ENCODE peak calls at places on chromosomes 1 and 21, in five cellular contexts. Q is hepatocyte, G is Peyer's patch, X is Panc1, W is ovary. Z is an unnamed sample. For H3K27me3, the result is how much of the 10 kb centered on the place peaks cover.

GRCh38 chr1:21620461-21620860 is 48.7 kb downstream of the RAP1GAP start:
- DNase-seq in Q (peak), G (no peak), X (no peak), W (peak), Z (no peak)

GRCh38 chr1:44783697-44784093 is 4.3 kb downstream of the BEST4 start:
- DNase-seq in Q (no peak), G (no peak), X (no peak), W (no peak), Z (no peak)

GRCh38 chr1:20484526-20485462 is 1.2 kb downstream of the CAMK2N1 start:
- DNase-seq in Q (peak), G (no peak), X (no peak), W (peak), Z (peak)

GRCh38 chr1:151822404-151822803 is 9.2 kb downstream of the RORC start:
- DNase-seq in Q (no peak), G (no peak), X (no peak), W (no peak), Z (no peak)

GRCh38 chr1:226717256-226717909 is 21.7 kb downstream of the ITPKB start:
- DNase-seq in Q (no peak), G (peak), X (peak), W (no peak), Z (no peak)

GRCh38 chr1:119260504-119260903 is 108.1 kb upstream of the HAO2 start:
- DNase-seq in Q (no peak), G (no peak), X (no peak), W (no peak), Z (no peak)

GRCh38 chr1:2046225-2046917 is 3.8 kb upstream of the PRKCZ start:
- DNase-seq in Q (peak), G (peak), X (no peak), W (no peak), Z (peak)

GRCh38 chr1:22915280-22915679 is 57.4 kb downstream of the LACTBL1 start:
- DNase-seq in Q (no peak), G (no peak), X (no peak), W (no peak), Z (no peak)

GRCh38 chr1:79460773-79461436 is 454.4 kb upstream of the ADGRL4 start:
- DNase-seq in Q (no peak), G (no peak), X (no peak), W (no peak), Z (no peak)

GRCh38 chr1:202144510-202145324 is at the start of gene ARL8A:
- DNase-seq in Q (peak), G (peak), X (no peak), W (peak), Z (peak)

GRCh38 chr21:25907573-25908275 is 173.0 kb downstream of the GABPA start:
- DNase-seq in Q (no peak), G (no peak), X (no peak), W (no peak), Z (no peak)

GRCh38 chr1:90114521-90115141 is 119.7 kb downstream of the ZNF326 start:
- DNase-seq in Q (peak), G (no peak), X (peak), W (no peak), Z (peak)

GRCh38 chr1:20376880-20377494 is 86.3 kb downstream of the VWA5B1 start:
- DNase-seq in Q (peak), G (no peak), X (peak), W (peak), Z (peak)

GRCh38 chr1:216847385-216848036 is 124.3 kb upstream of the ESRRG start:
- DNase-seq in Q (no peak), G (no peak), X (no peak), W (no peak), Z (no peak)

GRCh38 chr1:63124666-63125191 is 197.6 kb upstream of the FOXD3 start:
- DNase-seq in Q (no peak), G (no peak), X (no peak), W (no peak), Z (no peak)

GRCh38 chr1:151888972-151889570 is 20.2 kb downstream of the THEM4 start:
- DNase-seq in Q (peak), G (no peak), X (no peak), W (no peak), Z (no peak)

GRCh38 chr1:97094257-97094972 is 372.8 kb downstream of the PTBP2 start:
- DNase-seq in Q (no peak), G (no peak), X (peak), W (no peak), Z (no peak)

GRCh38 chr1:153958961-153959260 is 499 bp upstream of the CRTC2 start:
- DNase-seq in Q (no peak), G (no peak), X (no peak), W (peak), Z (no peak)
- H3K4me3 ChIP-seq in Q (no peak), G (peak), X (peak), W (peak), Z (no peak)

DNA sequence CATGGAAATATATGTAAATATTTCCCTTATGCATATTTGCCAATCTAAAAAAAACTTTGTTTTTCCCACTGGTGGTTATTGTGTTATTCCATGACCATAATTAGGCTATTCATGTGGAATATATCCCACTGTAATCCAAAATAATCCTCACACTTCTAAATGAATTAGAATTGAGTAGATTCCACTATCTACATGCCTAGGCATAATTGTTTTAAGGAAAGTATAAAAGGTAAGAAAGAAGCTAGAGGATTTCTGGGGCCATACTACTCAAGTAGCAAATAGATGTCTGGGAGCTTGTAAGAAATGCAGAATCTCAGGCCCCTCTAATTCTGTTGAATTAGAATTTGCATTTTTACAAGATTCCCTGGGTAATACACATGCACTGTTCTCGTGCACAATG is 83.5 kb upstream of the RRP15 start:
- DNase-seq in Q (no peak), G (no peak), X (no peak), W (no peak), Z (no peak)
- H3K27me3 ChIP-seq in Q (under half), G (under half), X (under half), W (under half), Z (under half)

DNA sequence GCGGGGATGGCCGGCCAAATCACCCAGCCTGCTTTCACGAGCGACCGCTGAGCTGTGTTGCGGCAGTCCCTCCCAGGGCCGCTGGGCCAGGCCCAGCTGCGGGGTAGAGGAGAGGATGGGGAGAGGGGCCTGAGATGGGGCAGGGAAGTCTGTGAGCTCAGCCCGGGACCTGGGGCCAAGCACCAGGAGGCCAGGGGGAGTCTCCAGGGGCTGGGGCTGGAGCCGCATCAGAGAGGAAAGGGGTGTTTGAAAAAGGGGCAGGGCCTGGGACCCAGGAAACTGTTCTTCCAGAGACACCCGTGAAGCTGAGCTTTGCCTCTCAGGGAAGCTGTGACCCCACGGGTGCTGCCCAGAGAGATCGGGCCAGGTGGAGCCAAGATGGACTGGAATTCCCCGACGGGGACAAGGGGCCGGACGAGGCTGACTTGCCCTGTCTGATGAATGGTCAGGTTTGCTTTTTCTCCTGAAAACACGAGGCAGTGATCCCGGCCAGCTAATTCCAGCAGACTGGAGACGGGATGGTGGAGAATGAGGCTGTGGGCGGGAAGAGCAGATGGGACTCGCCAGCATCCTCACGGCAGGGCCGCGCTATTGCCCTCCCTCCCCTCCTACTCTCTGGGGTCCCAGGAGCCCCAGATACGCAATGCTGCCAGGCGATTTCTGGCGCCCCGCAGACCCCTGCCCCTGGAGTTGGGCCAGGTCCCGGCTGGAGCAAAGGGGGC is 40.3 kb upstream of the COL18A1 start:
- DNase-seq in Q (no peak), G (no peak), X (no peak), W (peak), Z (peak)
- H3K4me3 ChIP-seq in Q (no peak), G (no peak), X (no peak), W (no peak), Z (no peak)

DNA sequence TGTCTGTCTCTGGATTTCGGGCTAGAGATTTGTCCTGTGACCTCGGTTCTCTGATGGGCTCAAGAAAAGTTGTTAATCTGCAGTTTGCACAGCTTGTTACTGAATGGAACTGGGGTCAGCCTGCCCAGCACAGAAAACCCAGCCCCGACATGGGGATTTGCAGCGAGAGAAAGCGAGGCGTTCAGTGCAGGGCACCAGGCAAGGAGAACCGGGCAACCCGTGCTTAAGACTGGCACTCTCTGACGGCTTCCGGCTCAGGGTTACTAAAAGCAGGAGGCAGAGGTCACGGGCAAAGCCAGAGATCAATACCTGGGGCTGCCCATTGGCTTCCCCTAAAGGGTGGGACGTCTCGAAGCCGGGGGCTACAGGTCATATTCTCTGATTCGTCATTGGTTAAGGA is 29.9 kb upstream of the COL6A1 start:
- DNase-seq in Q (no peak), G (no peak), X (no peak), W (peak), Z (no peak)
- H3K27me3 ChIP-seq in Q (under half), G (under half), X (under half), W (under half), Z (under half)

Z was measured in H7.